ENCODE peak calls at places on chromosomes 1 and 21, in nine cellular contexts. D is IMR-90, C is endothelial cell of umbilical vein, A is heart left ventricle, T is lower leg skin, E is esophagus squamous epithelium, S is GM12891, W is ovary, V is K562. Z is an unnamed sample.
A peak's percentile ranks its signal among the peaks of the same experiment; 100 is the strongest.

GRCh38 chr1:119773711-119774241 is 5.1 kb upstream of the HMGCS2 start:
- DNase-seq in D (peak; percentile 52), C (no peak), A (no peak), T (no peak), E (no peak), S (no peak), W (no peak), V (no peak), Z (no peak)

GRCh38 chr1:145719230-145720079 is at the start of gene CD160:
- DNase-seq in D (no peak), C (no peak), A (no peak), T (no peak), E (no peak), S (no peak), W (no peak), V (no peak), Z (no peak)

GRCh38 chr1:153356392-153357075 is 1.1 kb upstream of the S100A9 start:
- DNase-seq in D (no peak), C (no peak), A (no peak), T (no peak), E (no peak), S (no peak), W (no peak), V (no peak), Z (no peak)

GRCh38 chr1:215360786-215361185 is 206.3 kb upstream of the KCTD3 start:
- DNase-seq in D (no peak), C (no peak), A (no peak), T (no peak), E (no peak), S (no peak), W (no peak), V (no peak), Z (no peak)

GRCh38 chr1:203368624-203369451 is 17.9 kb upstream of the FMOD start:
- DNase-seq in D (peak; percentile 69), C (peak; percentile 47), A (peak; percentile 71), T (peak; percentile 93), E (no peak), S (no peak), W (peak; percentile 91), V (no peak), Z (peak; percentile 54)

GRCh38 chr1:50027794-50028193 is 4.0 kb upstream of the AGBL4 start:
- DNase-seq in D (no peak), C (no peak), A (no peak), T (no peak), E (no peak), S (no peak), W (no peak), V (no peak), Z (no peak)

GRCh38 chr21:42770717-42771502 is 108.4 kb downstream of the WDR4 start:
- DNase-seq in D (no peak), C (no peak), A (no peak), T (no peak), E (no peak), S (no peak), W (no peak), V (no peak), Z (no peak)

GRCh38 chr1:67348586-67349252 is 41.0 kb downstream of the IL12RB2 start:
- DNase-seq in D (no peak), C (no peak), A (no peak), T (no peak), E (no peak), S (no peak), W (no peak), V (no peak), Z (no peak)

GRCh38 chr1:34642679-34643078 is 112.2 kb upstream of the GJB5 start:
- DNase-seq in D (no peak), C (no peak), A (no peak), T (no peak), E (no peak), S (no peak), W (no peak), V (peak; percentile 27), Z (no peak)

GRCh38 chr1:242454262-242455051 is 70.0 kb downstream of the PLD5 start:
- DNase-seq in D (peak; percentile 7), C (peak; percentile 37), A (no peak), T (no peak), E (no peak), S (no peak), W (no peak), V (peak; percentile 49), Z (no peak)

GRCh38 chr21:42561742-42562141 is 48.1 kb downstream of the SLC37A1 start:
- DNase-seq in D (no peak), C (no peak), A (no peak), T (peak; percentile 72), E (no peak), S (peak; percentile 65), W (peak; percentile 4), V (peak; percentile 58), Z (peak; percentile 44)

GRCh38 chr21:34126691-34127090 is 53.3 kb downstream of the MRPS6 start:
- DNase-seq in D (peak; percentile 85), C (no peak), A (no peak), T (no peak), E (no peak), S (no peak), W (no peak), V (no peak), Z (no peak)

GRCh38 chr21:15638856-15639549 is 90.8 kb upstream of the USP25 start:
- DNase-seq in D (no peak), C (no peak), A (no peak), T (no peak), E (no peak), S (no peak), W (no peak), V (no peak), Z (no peak)

GRCh38 chr1:162627662-162628296 is 4.5 kb upstream of the DDR2 start:
- DNase-seq in D (peak; percentile 53), C (peak; percentile 48), A (no peak), T (no peak), E (no peak), S (no peak), W (no peak), V (peak; percentile 47), Z (no peak)

GRCh38 chr1:84300991-84301758 is at the start of gene SAMD13:
- DNase-seq in D (peak; percentile 69), C (peak; percentile 91), A (peak; percentile 65), T (peak; percentile 90), E (no peak), S (no peak), W (peak; percentile 39), V (peak; percentile 39), Z (peak; percentile 90)

GRCh38 chr1:203189951-203190352 is 3.4 kb upstream of the CHI3L1 start:
- DNase-seq in D (peak; percentile 15), C (no peak), A (no peak), T (peak; percentile 78), E (no peak), S (no peak), W (no peak), V (no peak), Z (no peak)

GRCh38 chr1:230713915-230714764 is at the start of gene AGT:
- DNase-seq in D (peak; percentile 92), C (no peak), A (peak; percentile 92), T (no peak), E (no peak), S (no peak), W (peak; percentile 70), V (no peak), Z (peak; percentile 48)

GRCh38 chr1:222616535-222616934 is 1.4 kb upstream of the MIA3 start:
- DNase-seq in D (peak; percentile 91), C (no peak), A (no peak), T (no peak), E (no peak), S (no peak), W (peak; percentile 58), V (no peak), Z (no peak)

GRCh38 chr1:200659269-200659668 is 10.4 kb downstream of the DDX59 start:
- DNase-seq in D (peak; percentile 32), C (no peak), A (no peak), T (no peak), E (no peak), S (no peak), W (no peak), V (no peak), Z (no peak)

GRCh38 chr1:227855687-227856086 is 40.2 kb downstream of the PRSS38 start:
- DNase-seq in D (no peak), C (no peak), A (no peak), T (no peak), E (no peak), S (no peak), W (no peak), V (peak; percentile 49), Z (no peak)

GRCh38 chr1:236733654-236734053 is 47.4 kb downstream of the ACTN2 start:
- DNase-seq in D (no peak), C (peak; percentile 31), A (no peak), T (no peak), E (no peak), S (no peak), W (no peak), V (no peak), Z (no peak)

GRCh38 chr21:35333831-35334593 is 284.9 kb upstream of the RUNX1 start:
- DNase-seq in D (no peak), C (no peak), A (no peak), T (no peak), E (no peak), S (no peak), W (no peak), V (no peak), Z (no peak)

GRCh38 chr1:70896224-70896623 is 151.4 kb downstream of the PTGER3 start:
- DNase-seq in D (no peak), C (no peak), A (no peak), T (no peak), E (no peak), S (no peak), W (no peak), V (no peak), Z (no peak)

GRCh38 chr1:240575976-240576666 is 35.8 kb downstream of the GREM2 start:
- DNase-seq in D (peak; percentile 60), C (no peak), A (no peak), T (no peak), E (no peak), S (no peak), W (no peak), V (no peak), Z (no peak)
- TF ChIP-seq POLR2A in D (no peak), C (no peak), A (no peak), T (no peak), E (no peak), S (no peak), W (no peak), V (no peak), Z (no peak)

GRCh38 chr1:9181990-9182783 is 52.4 kb upstream of the H6PD start:
- DNase-seq in D (no peak), C (peak; percentile 64), A (no peak), T (no peak), E (no peak), S (peak; percentile 61), W (peak; percentile 68), V (no peak), Z (peak; percentile 53)
- TF ChIP-seq POLR2A in D (no peak), C (peak; percentile 57), A (no peak), T (no peak), E (peak; percentile 41), S (peak; percentile 49), W (peak; percentile 36), V (no peak), Z (no peak)

GRCh38 chr21:45403825-45404725 is 890 bp upstream of the COL18A1 start:
- DNase-seq in D (peak; percentile 31), C (peak; percentile 7), A (peak; percentile 78), T (no peak), E (no peak), S (no peak), W (peak; percentile 84), V (no peak), Z (peak; percentile 25)
- TF ChIP-seq POLR2A in D (no peak), C (no peak), A (no peak), T (no peak), E (no peak), S (no peak), W (no peak), V (no peak), Z (no peak)

GRCh38 chr1:229409616-229410369 is 24.1 kb downstream of the ACTA1 start:
- DNase-seq in D (no peak), C (no peak), A (peak; percentile 49), T (no peak), E (no peak), S (no peak), W (no peak), V (no peak), Z (no peak)
- TF ChIP-seq POLR2A in D (no peak), C (no peak), A (no peak), T (no peak), E (no peak), S (no peak), W (no peak), V (no peak), Z (no peak)